ENCODE peak calls at places on chromosomes 4 and X, in six cellular contexts. I is GM23338, B is MM.1S, K is PC-3, G is fibroblast of lung, D is endothelial cell of umbilical vein. Q is an unnamed sample.

GRCh38 chr4:47270226-47270888 is 193.1 kb downstream of the COMMD8 start:
- DNase-seq in I (peak), B (no peak), K (no peak), G (no peak), D (no peak), Q (peak)

GRCh38 chrX:39613997-39614679 is 483.6 kb downstream of the BCOR start:
- DNase-seq in I (peak), B (peak), K (no peak), G (no peak), D (no peak), Q (peak)

GRCh38 chr4:44446801-44447562 is 1.6 kb downstream of the KCTD8 start:
- DNase-seq in I (peak), B (no peak), K (no peak), G (no peak), D (no peak), Q (peak)

GRCh38 chr4:53935780-53936179 is 128.6 kb downstream of the CHIC2 start:
- DNase-seq in I (no peak), B (no peak), K (no peak), G (peak), D (no peak), Q (no peak)

GRCh38 chrX:134949271-134949670 is 41.5 kb upstream of the SMIM10 start:
- DNase-seq in I (no peak), B (no peak), K (peak), G (peak), D (peak), Q (no peak)

GRCh38 chrX:102950908-102951866 is 14.1 kb downstream of the RAB40AL start:
- DNase-seq in I (peak), B (peak), K (peak), G (peak), D (peak), Q (peak)

GRCh38 chr4:1048781-1049590 is 37.6 kb downstream of the FGFRL1 start:
- DNase-seq in I (no peak), B (no peak), K (no peak), G (no peak), D (no peak), Q (peak)

GRCh38 chr4:113636877-113637276 is 124.7 kb downstream of the CAMK2D start:
- DNase-seq in I (no peak), B (peak), K (peak), G (peak), D (no peak), Q (no peak)

GRCh38 chr4:48651869-48652447 is 128.1 kb downstream of the FRYL start:
- DNase-seq in I (no peak), B (no peak), K (no peak), G (peak), D (no peak), Q (no peak)

GRCh38 chr4:132227349-132228165 is 921.5 kb upstream of the PCDH10 start:
- DNase-seq in I (peak), B (no peak), K (peak), G (peak), D (peak), Q (peak)

GRCh38 chrX:69603566-69604194 is 12.2 kb upstream of the EDA start:
- DNase-seq in I (peak), B (no peak), K (no peak), G (no peak), D (no peak), Q (peak)

GRCh38 chrX:135543924-135544323 is 23.5 kb downstream of the INTS6L start:
- DNase-seq in I (peak), B (no peak), K (no peak), G (no peak), D (no peak), Q (peak)

GRCh38 chr4:16457944-16458343 is 231.7 kb upstream of the TAPT1 start:
- DNase-seq in I (no peak), B (no peak), K (peak), G (peak), D (no peak), Q (no peak)

GRCh38 chr4:57190651-57191481 is 80.7 kb upstream of the IGFBP7 start:
- DNase-seq in I (peak), B (peak), K (peak), G (peak), D (peak), Q (peak)
- TF ChIP-seq CTCF in I (peak), B (peak), K (peak), G (peak), D (peak), Q (peak)

GRCh38 chr4:80071643-80072606 is 1.1 kb downstream of the ANTXR2 start:
- DNase-seq in I (peak), B (no peak), K (peak), G (peak), D (no peak), Q (peak)
- TF ChIP-seq EZH2 in I (no peak), B (no peak), K (no peak), G (no peak), D (no peak), Q (peak)

GRCh38 chrX:85941275-85941674 is 106.1 kb downstream of the CHM start:
- DNase-seq in I (no peak), B (no peak), K (no peak), G (no peak), D (no peak), Q (no peak)
- H2AFZ ChIP-seq in I (no peak), B (no peak), K (no peak), G (no peak), D (no peak), Q (no peak)

DNA sequence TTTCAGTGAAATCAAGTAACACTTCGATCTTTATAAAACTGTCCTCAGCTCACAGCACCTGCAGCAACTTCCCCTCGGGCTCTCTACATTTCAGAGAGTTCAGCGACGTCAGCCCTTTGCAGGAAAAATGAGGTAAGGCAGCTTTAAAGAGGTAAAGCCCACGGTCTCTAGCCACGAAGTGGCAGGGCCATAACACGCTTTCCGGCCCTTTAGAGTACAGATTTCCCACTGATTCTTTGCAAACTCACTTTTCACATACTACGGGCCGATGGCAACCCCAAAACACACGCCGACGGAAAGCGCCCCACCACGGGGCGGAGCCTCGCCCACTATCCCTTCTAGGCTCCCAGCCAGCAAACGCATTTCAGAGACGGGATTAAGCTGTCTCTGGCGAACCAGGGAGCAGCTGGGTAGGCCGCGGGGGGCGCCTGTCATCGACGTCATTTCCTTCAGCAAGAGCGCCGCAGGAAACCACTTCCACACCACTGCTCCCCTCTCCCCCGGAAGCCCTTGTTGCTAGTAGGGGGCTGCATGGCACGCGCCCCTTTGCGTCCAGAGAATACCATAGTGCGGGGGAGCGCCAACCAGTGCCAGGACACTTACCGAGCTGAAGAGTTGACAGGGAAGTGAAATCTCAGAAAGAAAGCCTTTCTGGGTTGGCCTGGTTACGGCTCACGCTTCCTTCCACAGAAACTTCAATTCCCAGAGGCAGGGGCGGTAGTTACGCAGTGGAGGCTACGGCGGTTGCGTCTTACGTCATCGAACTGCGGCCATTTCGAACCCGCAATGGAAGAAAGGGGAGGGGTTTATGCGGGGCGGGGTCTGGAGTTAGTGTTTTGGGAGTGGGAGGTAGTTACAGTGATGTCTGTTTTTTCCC is at the start of gene TRMT10A:
- DNase-seq in I (peak), B (peak), K (peak), G (peak), D (peak), Q (peak)
- TF ChIP-seq CTCF in I (no peak), B (no peak), K (no peak), G (no peak), D (no peak), Q (peak)

GRCh38 chrX:19515615-19516105 is 352 bp upstream of the MAP3K15 start:
- DNase-seq in I (peak), B (no peak), K (peak), G (no peak), D (no peak), Q (no peak)
- TF ChIP-seq EZH2 in I (no peak), B (no peak), K (no peak), G (no peak), D (no peak), Q (no peak)